ENCODE peak calls at places on chromosomes 2 and 18, in eight cellular contexts. Z is uterus; K is GM23248; V is H9; J is CD8-positive, alpha-beta memory T cell; C is left ventricle myocardium inferior; U is caudate nucleus; O is adrenal gland. W is an unnamed sample.

GRCh38 chr2:16011621-16011960 is 71.2 kb downstream of the MYCN start:
- DNase-seq in V (no peak), Z (no peak), U (no peak), J (no peak), C (no peak), O (no peak), K (no peak), W (no peak)

GRCh38 chr2:107932483-107932882 is 53.8 kb upstream of the SLC5A7 start:
- DNase-seq in Z (no peak), U (no peak), C (no peak), K (peak; percentile 45), O (no peak), J (no peak), V (no peak), W (no peak)

GRCh38 chr2:199956062-199956380 is 639 bp downstream of the MAIP1 start:
- DNase-seq in O (no peak), V (no peak), Z (no peak), C (no peak), K (no peak), U (no peak), J (no peak), W (no peak)

GRCh38 chr18:77056399-77057015 is 76.1 kb downstream of the MBP start:
- DNase-seq in U (no peak), V (no peak), O (no peak), J (no peak), K (peak; percentile 25), Z (no peak), C (no peak), W (no peak)

GRCh38 chr18:12863687-12864086 is 20.4 kb downstream of the PTPN2 start:
- DNase-seq in U (no peak), O (no peak), K (peak; percentile 42), J (no peak), V (no peak), Z (no peak), C (no peak), W (no peak)

GRCh38 chr2:20184067-20184938 is 40.6 kb downstream of the SDC1 start:
- DNase-seq in Z (no peak), O (peak; percentile 46), V (no peak), K (peak; percentile 75), C (peak; percentile 10), J (no peak), U (no peak), W (peak; percentile 75)

GRCh38 chr2:23414876-23415275 is 29.9 kb downstream of the KLHL29 start:
- DNase-seq in C (no peak), J (no peak), Z (no peak), O (peak; percentile 28), K (peak; percentile 55), U (no peak), V (peak; percentile 80), W (no peak)

GRCh38 chr2:76861708-76862107 is 660.5 kb downstream of the LRRTM4 start:
- DNase-seq in O (no peak), Z (no peak), K (no peak), U (no peak), J (no peak), C (no peak), V (no peak), W (no peak)

GRCh38 chr2:163044116-163044515 is 205.5 kb upstream of the KCNH7 start:
- DNase-seq in O (no peak), K (no peak), Z (no peak), C (no peak), J (no peak), V (no peak), U (no peak), W (no peak)

GRCh38 chr2:218036371-218036770 is 32.7 kb upstream of the RUFY4 start:
- DNase-seq in C (no peak), K (peak; percentile 22), J (no peak), U (no peak), Z (no peak), O (peak; percentile 13), V (no peak), W (no peak)

GRCh38 chr2:238287702-238288649 is at the start of gene PER2:
- DNase-seq in J (peak; percentile 25), U (no peak), C (peak; percentile 61), Z (peak; percentile 75), V (peak; percentile 66), K (peak; percentile 97), O (peak; percentile 61), W (peak; percentile 59)

GRCh38 chr2:233832869-233833812 is 21.2 kb downstream of the HJURP start:
- DNase-seq in K (peak; percentile 37), V (peak; percentile 90), C (no peak), J (no peak), U (no peak), Z (no peak), O (no peak), W (no peak)

GRCh38 chr2:196277002-196277401 is 105.6 kb upstream of the STK17B start:
- DNase-seq in V (no peak), C (no peak), J (peak; percentile 63), O (no peak), K (peak; percentile 70), U (no peak), Z (no peak), W (no peak)

GRCh38 chr2:65583061-65583460 is 150.7 kb upstream of the SPRED2 start:
- DNase-seq in U (no peak), V (no peak), O (no peak), K (no peak), C (no peak), Z (no peak), J (no peak), W (no peak)

GRCh38 chr2:1746174-1747064 is 2.1 kb upstream of the PXDN start:
- DNase-seq in U (no peak), Z (no peak), J (no peak), K (no peak), C (no peak), O (peak; percentile 7), V (peak; percentile 18), W (peak; percentile 24)

GRCh38 chr2:1744151-1744445 is 217 bp downstream of the PXDN start:
- DNase-seq in C (no peak), K (no peak), V (peak; percentile 66), J (no peak), Z (no peak), O (peak; percentile 17), U (no peak), W (peak; percentile 28)

GRCh38 chr2:1744446-1745170 is at the start of gene PXDN:
- DNase-seq in U (no peak), O (peak; percentile 23), J (no peak), V (peak; percentile 59), Z (peak; percentile 67), K (peak; percentile 86), C (peak; percentile 74), W (peak; percentile 29)

GRCh38 chr2:1743396-1744150 is 742 bp downstream of the PXDN start:
- DNase-seq in O (peak; percentile 22), J (no peak), V (peak; percentile 64), U (no peak), K (peak; percentile 82), Z (peak; percentile 65), C (no peak), W (peak; percentile 29)

DNA sequence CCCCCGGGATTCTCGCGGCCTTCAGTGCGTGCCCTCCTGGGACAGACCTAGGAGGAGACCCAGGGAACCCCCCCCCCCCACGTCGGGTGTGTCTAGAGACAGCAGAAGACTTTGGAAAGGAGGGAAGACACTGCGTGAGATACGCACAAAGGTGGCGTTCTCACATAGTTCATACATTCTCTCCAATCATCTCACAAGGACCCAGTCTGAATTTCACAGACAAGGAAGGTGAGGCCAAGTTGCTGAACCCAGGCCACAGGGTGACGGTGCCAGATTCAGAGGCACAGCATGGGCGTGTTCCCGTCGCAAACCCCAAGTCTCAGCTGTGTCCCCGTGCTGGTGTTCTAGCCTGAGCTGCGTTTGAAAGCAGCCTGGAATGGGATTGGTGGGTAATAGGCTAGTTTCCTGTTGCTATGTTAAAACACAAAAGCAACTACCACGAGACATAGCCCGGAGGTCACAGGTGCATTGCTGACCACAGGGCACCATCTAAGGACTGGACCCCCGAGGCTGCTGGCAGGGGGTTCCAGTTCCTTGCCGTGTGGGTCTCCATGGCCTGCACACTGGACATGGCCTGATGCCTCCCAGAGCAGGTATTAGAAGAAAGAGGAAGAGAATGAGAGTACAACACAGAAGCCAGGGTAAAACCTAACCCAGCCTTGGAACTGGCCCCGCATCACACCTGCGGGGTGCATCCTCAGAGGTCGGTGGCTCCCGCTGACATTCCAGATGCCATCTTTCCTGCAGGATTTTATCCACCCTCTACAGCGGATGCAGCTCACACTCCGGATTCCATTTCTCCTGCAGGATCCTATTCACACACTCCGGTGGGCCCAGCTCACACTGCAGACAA is 1.1 kb upstream of the PXDN start:
- DNase-seq in Z (no peak), O (peak; percentile 13), K (no peak), C (no peak), V (peak; percentile 35), U (no peak), J (no peak), W (peak; percentile 24)
- H3K27ac ChIP-seq in Z (peak overlapping the region; percentile 98), O (no peak overlapping the region), K (peak overlapping the region; percentile 98), C (peak overlapping the region; percentile 96), V (no peak overlapping the region), U (no peak overlapping the region), J (no peak overlapping the region), W (no peak overlapping the region)

GRCh38 chr2:182358601-182359000 is 68.2 kb downstream of the PDE1A start:
- DNase-seq in V (no peak), U (no peak), C (no peak), Z (no peak), J (no peak), K (no peak), O (no peak), W (no peak)
- H3K27ac ChIP-seq in V (no peak overlapping the region), U (no peak overlapping the region), C (peak overlapping the region; percentile 60), Z (peak overlapping the region; percentile 73), J (no peak overlapping the region), K (no peak overlapping the region), O (no peak overlapping the region), W (no peak overlapping the region)

GRCh38 chr18:48957616-48958015 is 6.9 kb upstream of the SMAD7 start:
- DNase-seq in C (no peak), J (no peak), K (peak; percentile 69), O (no peak), V (no peak), U (no peak), Z (no peak), W (no peak)
- H3K27ac ChIP-seq in C (no peak overlapping the region), J (no peak overlapping the region), K (peak overlapping the region; percentile 96), O (no peak overlapping the region), V (no peak overlapping the region), U (no peak overlapping the region), Z (peak overlapping the region; percentile 94), W (no peak overlapping the region)

GRCh38 chr2:70977605-70978205 is 725 bp upstream of the ANKRD53 start:
- DNase-seq in Z (peak; percentile 69), J (no peak), V (no peak), C (no peak), U (no peak), O (peak; percentile 67), K (peak; percentile 95), W (peak; percentile 27)
- H3K27ac ChIP-seq in Z (peak overlapping the region; percentile 96), J (peak overlapping the region; percentile 54), V (no peak overlapping the region), C (peak overlapping the region; percentile 91), U (peak overlapping the region; percentile 52), O (peak overlapping the region; percentile 97), K (peak overlapping the region; percentile 70), W (peak overlapping the region; percentile 81)

GRCh38 chr2:182982934-182983333 is 55.3 kb downstream of the NCKAP1 start:
- DNase-seq in O (no peak), C (no peak), J (no peak), V (no peak), U (no peak), K (no peak), Z (no peak), W (no peak)

GRCh38 chr2:182977463-182977862 is 60.8 kb downstream of the NCKAP1 start:
- DNase-seq in O (no peak), U (no peak), Z (no peak), K (no peak), J (no peak), V (no peak), C (no peak), W (no peak)

GRCh38 chr2:182980115-182980514 is 58.1 kb downstream of the NCKAP1 start:
- DNase-seq in O (no peak), J (peak; percentile 23), U (no peak), C (no peak), Z (no peak), K (peak; percentile 63), V (no peak), W (no peak)

GRCh38 chr2:182980652-182981051 is 57.6 kb downstream of the NCKAP1 start:
- DNase-seq in C (no peak), K (no peak), U (no peak), J (no peak), Z (no peak), V (no peak), O (no peak), W (no peak)
- H3K27ac ChIP-seq in C (no peak overlapping the region), K (no peak overlapping the region), U (no peak overlapping the region), J (no peak overlapping the region), Z (no peak overlapping the region), V (no peak overlapping the region), O (no peak overlapping the region), W (no peak overlapping the region)

W was measured in lung.